ENCODE peak calls at places on chromosomes 1 and 21, in five cellular contexts. C is HT1080; G is activated CD8-positive, alpha-beta memory T cell treated with anti-CD3 and anti-CD28 coated beads for 1 hour; S is WTC11; B is NCI-H1930. N is an unnamed sample.
A peak's percentile ranks its signal among the peaks of the same experiment; 100 is the strongest.

GRCh38 chr1:53543771-53544695 is 84.8 kb downstream of the DMRTB1 start:
- DNase-seq in C (no peak), B (no peak), G (no peak), S (peak; percentile 5), N (no peak)

GRCh38 chr1:162020145-162020544 is 3.5 kb downstream of the OLFML2B start:
- DNase-seq in S (no peak), C (no peak), B (no peak), G (no peak), N (no peak)

GRCh38 chr1:154478013-154478412 is 24.0 kb upstream of the TDRD10 start:
- DNase-seq in C (no peak), B (no peak), S (no peak), G (no peak), N (no peak)

GRCh38 chr1:8082945-8083344 is 56.8 kb upstream of the ERRFI1 start:
- DNase-seq in S (no peak), B (no peak), C (peak; percentile 93), G (no peak), N (peak; percentile 72)

GRCh38 chr1:212228076-212228475 is 57.1 kb upstream of the PPP2R5A start:
- DNase-seq in C (no peak), S (no peak), G (no peak), B (no peak), N (peak; percentile 44)

GRCh38 chr1:225917536-225917935 is 6.5 kb downstream of the PYCR2 start:
- DNase-seq in S (no peak), G (no peak), B (no peak), C (no peak), N (peak; percentile 15)

GRCh38 chr1:202268032-202268431 is 73.7 kb downstream of the UBE2T start:
- DNase-seq in G (no peak), B (no peak), S (no peak), C (no peak), N (no peak)

GRCh38 chr1:76640092-76640491 is 227.2 kb upstream of the ST6GALNAC5 start:
- DNase-seq in G (no peak), C (peak; percentile 26), S (no peak), B (no peak), N (peak; percentile 20)

GRCh38 chr21:26732442-26733221 is 112.6 kb downstream of the ADAMTS1 start:
- DNase-seq in C (peak; percentile 15), G (no peak), S (peak; percentile 66), B (no peak), N (peak; percentile 58)

GRCh38 chr1:207763091-207763490 is 11.2 kb downstream of the CD46 start:
- DNase-seq in S (no peak), C (no peak), G (no peak), B (no peak), N (no peak)

GRCh38 chr1:183002797-183003594 is 20.2 kb upstream of the LAMC1 start:
- DNase-seq in B (no peak), S (no peak), C (no peak), G (no peak), N (no peak)

GRCh38 chr1:4755301-4756183 is 101.1 kb downstream of the AJAP1 start:
- DNase-seq in S (no peak), C (peak; percentile 62), G (no peak), B (no peak), N (no peak)

GRCh38 chr1:150155413-150156071 is 5.8 kb downstream of the PLEKHO1 start:
- DNase-seq in G (no peak), B (no peak), S (no peak), C (no peak), N (no peak)

GRCh38 chr1:31625561-31626272 is 8.2 kb downstream of the HCRTR1 start:
- DNase-seq in G (no peak), B (no peak), C (peak; percentile 59), S (no peak), N (peak; percentile 64)

GRCh38 chr1:82934069-82934468 is 1064.9 kb downstream of the TTLL7 start:
- DNase-seq in G (no peak), S (no peak), C (no peak), B (no peak), N (no peak)

GRCh38 chr21:34899760-34900159 is 149.3 kb downstream of the RUNX1 start:
- DNase-seq in B (no peak), G (no peak), C (no peak), S (no peak), N (no peak)

GRCh38 chr1:247112479-247112781 is 8.3 kb upstream of the ZNF669 start:
- DNase-seq in G (no peak), B (no peak), S (no peak), C (no peak), N (no peak)

GRCh38 chr1:85612704-85613361 is 32.3 kb downstream of the CCN1 start:
- DNase-seq in G (no peak), C (peak; percentile 77), S (no peak), B (no peak), N (peak; percentile 97)

GRCh38 chr21:45030637-45031218 is 43.7 kb upstream of the ADARB1 start:
- DNase-seq in S (no peak), B (no peak), C (no peak), G (no peak), N (peak; percentile 30)

GRCh38 chr1:230002164-230002803 is 64.8 kb upstream of the GALNT2 start:
- DNase-seq in G (no peak), S (no peak), C (no peak), B (no peak), N (no peak)

GRCh38 chr1:41366428-41367101 is 5.3 kb downstream of the FOXO6 start:
- DNase-seq in C (no peak), G (no peak), S (peak; percentile 20), B (no peak), N (no peak)

GRCh38 chr1:10209905-10210810 is at the start of gene KIF1B:
- DNase-seq in G (peak; percentile 95), C (peak; percentile 96), B (peak; percentile 99), S (peak; percentile 99), N (peak; percentile 98)

GRCh38 chr1:100860397-100860991 is 34.1 kb downstream of the EXTL2 start:
- DNase-seq in B (no peak), S (no peak), C (peak; percentile 56), G (no peak), N (peak; percentile 58)

GRCh38 chr1:227429447-227430359 is 111.4 kb upstream of the CDC42BPA start:
- DNase-seq in G (no peak), S (no peak), B (no peak), C (peak; percentile 56), N (peak; percentile 87)

GRCh38 chr1:1960480-1961196 is 41.6 kb upstream of the TMEM52 start:
- DNase-seq in S (no peak), B (no peak), C (no peak), G (no peak), N (no peak)

GRCh38 chr1:25622526-25622925 is 5.9 kb downstream of the MAN1C1 start:
- DNase-seq in S (no peak), B (no peak), G (no peak), C (no peak), N (no peak)

GRCh38 chr1:36345353-36345752 is 21.9 kb upstream of the EVA1B start:
- DNase-seq in C (no peak), G (no peak), B (no peak), S (no peak), N (no peak)

GRCh38 chr1:22861764-22862440 is 110.8 kb downstream of the LACTBL1 start:
- DNase-seq in C (peak; percentile 41), S (peak; percentile 58), G (no peak), B (peak; percentile 14), N (peak; percentile 75)

GRCh38 chr1:11617314-11617713 is 36.9 kb downstream of the FBXO2 start:
- DNase-seq in G (no peak), S (no peak), C (no peak), B (no peak), N (no peak)

GRCh38 chr1:71651229-71651628 is 570.4 kb upstream of the ZRANB2 start:
- DNase-seq in G (no peak), B (no peak), C (no peak), S (no peak), N (no peak)

GRCh38 chr1:20530901-20531300 is 21.5 kb upstream of the FAM43B start:
- DNase-seq in G (no peak), B (no peak), S (no peak), C (no peak), N (peak; percentile 31)

GRCh38 chr1:87888456-87888855 is 559.8 kb downstream of the LMO4 start:
- DNase-seq in B (no peak), C (no peak), G (no peak), S (no peak), N (peak; percentile 6)

GRCh38 chr1:41735587-41736290 is 183.0 kb downstream of the HIVEP3 start:
- DNase-seq in B (no peak), G (no peak), C (no peak), S (no peak), N (no peak)

GRCh38 chr1:116019653-116020253 is 43.4 kb downstream of the SLC22A15 start:
- DNase-seq in B (no peak), S (no peak), C (no peak), G (no peak), N (no peak)

GRCh38 chr1:58060548-58061170 is 485.9 kb downstream of the OMA1 start:
- DNase-seq in G (no peak), C (no peak), B (no peak), S (no peak), N (no peak)